ENCODE peak calls at places on chromosomes 12 and 14, in five cellular contexts. L is stomach, D is GM13977, R is brain microvascular endothelial cell, C is cardiac fibroblast. U is an unnamed sample.

GRCh38 chr12:48601013-48601756 is 31.3 kb upstream of the LALBA start:
- DNase-seq in R (peak), C (peak), L (no peak), D (peak), U (no peak)

GRCh38 chr14:100878271-100879146 is 25.0 kb downstream of the RTL1 start:
- DNase-seq in C (no peak), L (no peak), D (no peak), R (no peak), U (no peak)

GRCh38 chr12:47839214-47839613 is 19.5 kb upstream of the HDAC7 start:
- DNase-seq in R (no peak), C (no peak), L (no peak), D (no peak), U (no peak)

GRCh38 chr12:57632898-57633825 is at the start of gene B4GALNT1:
- DNase-seq in L (peak), C (peak), R (no peak), D (peak), U (no peak)

GRCh38 chr12:57739914-57740538 is 1.5 kb upstream of the AGAP2 start:
- DNase-seq in L (no peak), C (no peak), R (no peak), D (no peak), U (no peak)

GRCh38 chr12:24073170-24073810 is 123.8 kb upstream of the SOX5 start:
- DNase-seq in D (no peak), C (no peak), L (no peak), R (no peak), U (no peak)

GRCh38 chr12:75814856-75815754 is 216.5 kb downstream of the PHLDA1 start:
- DNase-seq in D (peak), R (peak), C (peak), L (no peak), U (peak)

GRCh38 chr12:64729909-64730584 is 29.2 kb downstream of the GNS start:
- DNase-seq in C (no peak), D (peak), L (no peak), R (no peak), U (no peak)

GRCh38 chr12:122467983-122468382 is 32.7 kb downstream of the ZCCHC8 start:
- DNase-seq in L (no peak), C (no peak), D (no peak), R (no peak), U (no peak)

GRCh38 chr12:56366948-56367347 is 4.3 kb upstream of the APOF start:
- DNase-seq in D (no peak), R (no peak), C (no peak), L (no peak), U (no peak)

GRCh38 chr12:93419388-93420034 is 22.2 kb downstream of the UBE2N start:
- DNase-seq in L (no peak), C (peak), D (peak), R (no peak), U (peak)

GRCh38 chr12:101967506-101967905 is 90.1 kb downstream of the DRAM1 start:
- DNase-seq in C (no peak), D (no peak), R (no peak), L (no peak), U (no peak)

GRCh38 chr12:69331482-69331845 is 16.7 kb upstream of the LYZ start:
- DNase-seq in D (no peak), L (no peak), R (no peak), C (no peak), U (no peak)

GRCh38 chr14:97379091-97379531 is 581.9 kb downstream of the VRK1 start:
- DNase-seq in D (no peak), C (no peak), R (no peak), L (no peak), U (no peak)

GRCh38 chr12:12661086-12661485 is 34.9 kb downstream of the GPR19 start:
- DNase-seq in L (no peak), C (peak), R (peak), D (no peak), U (peak)

GRCh38 chr12:11431486-11431885 is 36.1 kb upstream of the PRB2 start:
- DNase-seq in C (no peak), R (no peak), L (no peak), D (no peak), U (no peak)

GRCh38 chr12:23127701-23128100 is 502.7 kb downstream of the ETNK1 start:
- DNase-seq in D (no peak), R (no peak), L (no peak), C (no peak), U (no peak)

GRCh38 chr12:66191547-66192126 is 2.6 kb downstream of the IRAK3 start:
- DNase-seq in C (no peak), R (no peak), D (no peak), L (no peak), U (no peak)

GRCh38 chr12:19530631-19531020 is 91.3 kb downstream of the AEBP2 start:
- DNase-seq in C (peak), R (no peak), L (no peak), D (no peak), U (no peak)

GRCh38 chr12:19525236-19525635 is 85.9 kb downstream of the AEBP2 start:
- DNase-seq in R (no peak), L (no peak), D (no peak), C (no peak), U (no peak)

GRCh38 chr12:19528750-19529149 is 89.5 kb downstream of the AEBP2 start:
- DNase-seq in C (no peak), L (no peak), D (no peak), R (no peak), U (no peak)

GRCh38 chr12:19529933-19530630 is 90.8 kb downstream of the AEBP2 start:
- DNase-seq in C (peak), D (no peak), L (no peak), R (peak), U (no peak)

DNA sequence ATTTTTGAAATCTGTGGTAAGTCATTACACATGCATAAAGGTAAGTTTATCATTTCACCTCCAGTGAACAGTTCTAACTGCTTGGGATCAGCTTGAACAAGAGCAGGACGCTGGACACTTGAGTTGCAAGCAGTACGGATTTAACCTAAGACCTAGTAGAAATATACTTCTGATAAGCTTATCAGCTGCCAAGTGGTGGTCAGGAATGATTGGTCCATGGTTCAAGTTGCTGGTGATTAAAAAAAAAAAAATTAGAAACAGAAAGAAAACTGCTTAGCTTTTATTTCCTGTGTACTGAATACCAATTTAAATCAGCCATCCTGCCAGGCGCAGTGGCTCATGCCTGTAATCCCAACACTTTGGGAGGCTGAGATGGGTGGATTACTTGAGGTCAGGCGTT is 88.6 kb downstream of the AEBP2 start:
- DNase-seq in R (no peak), C (peak), D (no peak), L (no peak), U (no peak)
- TF ChIP-seq CTCF in R (no peak), C (no peak), D (no peak), L (no peak), U (no peak)

GRCh38 chr14:22202313-22202712 is 386.7 kb downstream of the DAD1 start:
- DNase-seq in C (no peak), R (no peak), D (no peak), L (no peak), U (no peak)

DNA sequence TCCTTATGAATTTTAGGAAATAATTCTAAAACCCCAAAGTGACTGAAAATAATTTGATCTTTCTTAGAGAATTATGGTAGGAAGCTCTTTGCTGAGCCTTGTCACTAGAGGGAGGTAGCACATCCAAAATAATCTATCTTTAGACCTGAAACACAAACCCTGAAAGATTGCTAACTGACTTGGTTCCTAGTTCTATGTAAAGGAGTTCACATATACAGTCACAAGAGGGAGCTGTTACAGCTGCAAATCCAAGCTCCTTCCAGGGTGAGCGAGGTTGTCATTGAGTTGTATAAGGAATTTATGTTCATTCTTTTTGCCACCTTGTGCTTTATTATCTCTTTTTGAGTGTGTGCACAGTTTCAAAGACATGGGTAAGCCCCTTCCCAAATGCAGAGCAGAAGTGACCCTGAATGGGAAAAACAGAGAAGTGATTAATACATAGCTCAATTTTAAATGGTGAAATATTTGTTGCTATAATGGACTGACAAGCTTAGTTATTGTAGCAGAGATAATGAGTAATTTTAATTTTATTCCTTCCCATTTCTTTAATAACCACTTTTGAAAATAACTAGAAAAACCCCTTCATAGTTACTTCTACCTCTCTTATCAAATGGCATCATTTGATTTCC is 387.9 kb downstream of the DAD1 start:
- DNase-seq in L (no peak), C (peak), R (peak), D (peak), U (no peak)
- TF ChIP-seq CTCF in L (no peak), C (peak), R (peak), D (peak), U (peak)

GRCh38 chr12:52828156-52829090 is 5.7 kb downstream of the KRT79 start:
- DNase-seq in D (no peak), L (no peak), R (no peak), C (peak), U (no peak)

GRCh38 chr12:52827499-52828090 is 6.5 kb downstream of the KRT79 start:
- DNase-seq in L (no peak), R (no peak), D (no peak), C (no peak), U (no peak)

GRCh38 chr12:52825961-52826360 is 8.2 kb downstream of the KRT79 start:
- DNase-seq in L (no peak), D (no peak), C (no peak), R (no peak), U (no peak)

GRCh38 chr12:52824741-52825410 is 9.2 kb downstream of the KRT79 start:
- DNase-seq in C (no peak), L (no peak), R (no peak), D (no peak), U (no peak)

GRCh38 chr12:52826611-52827498 is 7.3 kb downstream of the KRT79 start:
- DNase-seq in R (no peak), D (no peak), L (no peak), C (no peak), U (no peak)
- TF ChIP-seq CTCF in R (no peak), D (no peak), L (no peak), C (no peak), U (no peak)

DNA sequence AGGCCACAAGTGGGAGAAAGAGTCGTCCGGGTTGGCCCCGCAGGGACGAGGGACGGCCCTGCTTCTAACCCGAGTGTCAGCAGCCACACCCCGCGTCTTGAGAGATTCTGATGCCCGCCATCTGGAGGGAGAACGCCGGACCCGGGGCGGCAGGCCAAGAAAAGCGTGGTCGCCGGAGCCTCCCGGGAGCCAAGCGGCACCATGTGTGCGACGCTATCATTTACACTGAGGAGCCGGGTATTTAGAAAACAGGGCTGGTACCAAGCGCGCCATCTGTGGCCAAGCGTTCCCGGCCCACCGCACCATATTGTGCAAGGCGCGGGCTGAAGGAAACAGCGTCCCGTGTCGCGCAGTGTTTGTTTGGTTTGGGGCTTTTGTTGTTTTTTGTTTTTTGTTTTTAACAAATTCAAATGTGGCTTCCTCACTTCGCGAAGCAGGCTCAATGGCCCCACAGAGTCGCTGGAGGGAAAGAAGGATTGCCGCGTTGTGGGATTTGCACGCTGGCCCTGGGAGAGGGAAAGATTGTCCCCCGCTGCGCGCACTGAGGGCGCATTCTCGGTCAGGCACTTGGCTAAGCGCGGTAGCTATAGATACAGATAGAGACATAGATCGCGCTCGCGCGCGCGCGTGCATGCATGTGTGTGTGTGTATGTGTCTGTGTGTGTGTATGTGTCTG is 153.8 kb downstream of the BCL11B start:
- DNase-seq in D (no peak), R (no peak), L (peak), C (no peak), U (no peak)
- TF ChIP-seq CTCF in D (no peak), R (no peak), L (no peak), C (no peak), U (no peak)

DNA sequence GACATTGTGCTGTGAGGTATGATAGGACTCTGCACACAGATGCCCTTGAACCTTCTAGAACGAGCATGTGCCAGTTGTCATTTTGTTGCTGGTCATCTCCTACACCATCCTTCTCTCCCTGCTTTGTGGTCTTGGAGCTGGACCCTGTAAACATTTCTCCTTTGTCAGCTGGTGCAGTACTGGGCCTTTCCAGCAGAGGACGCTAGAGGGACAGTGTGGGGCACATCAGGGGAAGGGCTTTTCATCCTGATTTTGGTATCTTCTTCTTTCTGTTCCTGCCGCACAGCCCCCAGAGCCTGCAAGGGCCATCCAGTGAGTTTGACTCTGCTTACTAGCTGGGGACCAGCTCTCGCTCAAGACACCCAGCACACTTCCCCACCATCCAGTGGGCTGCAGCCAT is 484.6 kb downstream of the AACS start:
- DNase-seq in L (no peak), R (no peak), D (no peak), C (no peak), U (no peak)
- TF ChIP-seq CTCF in L (peak), R (peak), D (peak), C (peak), U (peak)

DNA sequence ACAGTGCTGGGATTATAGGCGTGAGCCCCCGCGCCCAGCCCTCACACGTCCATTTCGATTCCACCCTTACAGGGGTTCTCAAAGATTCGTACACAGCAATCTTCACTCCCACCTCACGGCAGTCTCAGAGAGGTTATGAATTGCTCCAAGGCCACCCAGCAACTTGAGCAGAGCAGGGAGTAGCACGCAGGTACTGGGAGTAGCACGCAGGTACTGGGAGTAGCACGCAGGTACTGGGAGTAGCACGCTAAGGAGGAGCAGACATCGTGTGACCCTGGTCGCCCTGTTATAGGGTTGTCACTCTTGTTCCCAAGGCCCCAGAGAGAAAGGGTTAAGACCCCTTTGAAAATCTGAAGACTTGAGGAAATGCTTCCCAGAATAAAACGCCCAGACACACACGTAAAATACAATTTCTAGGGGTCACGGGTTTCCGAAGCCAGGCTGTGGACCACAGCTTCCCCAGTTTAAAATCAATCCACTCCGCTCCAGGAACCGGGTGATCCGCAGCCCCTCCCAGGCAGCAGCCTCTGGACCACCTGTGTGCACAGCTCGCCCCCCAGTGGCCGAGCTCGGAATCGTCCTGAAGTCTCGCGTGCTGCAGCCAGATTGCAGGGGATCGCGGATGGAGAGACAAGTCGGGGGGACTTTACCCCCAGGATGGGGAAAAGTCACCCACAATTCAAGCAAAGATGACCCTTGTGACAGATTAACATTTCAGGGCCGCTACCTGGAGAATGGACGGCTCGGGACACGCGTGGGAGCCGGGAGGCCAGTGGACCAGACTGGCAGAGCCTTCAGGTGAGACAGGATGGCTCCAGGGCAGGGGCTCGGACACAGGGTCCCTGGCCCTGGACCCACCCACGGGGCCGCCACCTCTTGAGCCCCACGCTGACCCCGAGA is 92.0 kb downstream of the SCARB1 start:
- DNase-seq in D (peak), C (peak), R (peak), L (peak), U (peak)
- TF ChIP-seq CTCF in D (peak), C (peak), R (peak), L (peak), U (peak)

DNA sequence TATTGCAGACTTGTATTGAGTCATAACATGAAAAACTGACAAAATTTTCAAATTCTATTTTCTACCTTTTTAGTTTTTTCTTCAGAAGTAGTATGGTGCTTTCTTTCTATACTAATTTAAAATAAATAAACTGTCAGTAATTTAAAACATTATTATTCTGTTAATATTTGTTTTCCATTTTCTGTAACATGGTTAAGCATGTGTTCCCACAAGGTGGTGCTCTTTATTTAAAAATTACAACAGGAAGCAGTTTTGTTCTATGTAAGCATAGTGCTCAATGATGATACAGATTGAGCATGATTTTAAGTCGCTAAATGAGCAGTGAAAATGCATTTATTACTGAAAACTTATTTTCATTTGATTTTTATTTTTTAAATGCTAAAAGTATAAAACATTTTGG is 114.6 kb downstream of the PPFIA2 start:
- DNase-seq in D (peak), R (no peak), L (no peak), C (peak), U (no peak)
- TF ChIP-seq CTCF in D (peak), R (peak), L (peak), C (peak), U (peak)

GRCh38 chr12:10366875-10367274 is 23.0 kb downstream of the KLRK1 start:
- DNase-seq in R (no peak), D (no peak), C (peak), L (no peak), U (no peak)
- TF ChIP-seq CTCF in R (peak), D (no peak), C (peak), L (peak), U (peak)

GRCh38 chr12:118034429-118035193 is 18.1 kb downstream of the RFC5 start:
- DNase-seq in R (peak), L (no peak), D (no peak), C (peak), U (no peak)
- TF ChIP-seq CTCF in R (peak), L (no peak), D (no peak), C (peak), U (peak)